ENCODE peak calls at places on chromosomes 3 and 15, in nine cellular contexts. Y is CD4-positive, alpha-beta T cell; S is choroid plexus epithelial cell; Z is mesothelial cell of epicardium; T is lower lobe of right lung; K is bronchial epithelial cell; V is brain microvascular endothelial cell; H is uterus; X is cardiac fibroblast. G is an unnamed sample.

GRCh38 chr3:112594856-112595255 is 33.0 kb downstream of the SLC35A5 start:
- DNase-seq in Y (no peak), S (no peak), Z (no peak), T (no peak), K (no peak), V (no peak), H (no peak), X (no peak), G (no peak)

GRCh38 chr3:197024881-197025735 is 4.5 kb downstream of the MELTF start:
- DNase-seq in Y (no peak), S (no peak), Z (no peak), T (no peak), K (no peak), V (no peak), H (no peak), X (no peak), G (no peak)

GRCh38 chr3:74768010-74768409 is 153.6 kb upstream of the CNTN3 start:
- DNase-seq in Y (no peak), S (no peak), Z (no peak), T (no peak), K (no peak), V (no peak), H (no peak), X (no peak), G (no peak)

GRCh38 chr3:160464971-160465370 is 15.4 kb upstream of the TRIM59 start:
- DNase-seq in Y (no peak), S (no peak), Z (no peak), T (no peak), K (no peak), V (no peak), H (no peak), X (no peak), G (no peak)

GRCh38 chr3:159604151-159604581 is 384.5 kb upstream of the IL12A start:
- DNase-seq in Y (no peak), S (peak; percentile 45), Z (no peak), T (peak; percentile 47), K (peak; percentile 29), V (peak; percentile 12), H (peak; percentile 16), X (peak; percentile 69), G (peak; percentile 48)

GRCh38 chr3:16064660-16065414 is 109.6 kb upstream of the GALNT15 start:
- DNase-seq in Y (no peak), S (peak; percentile 97), Z (no peak), T (no peak), K (peak; percentile 68), V (peak; percentile 89), H (peak; percentile 90), X (peak; percentile 97), G (peak; percentile 76)

GRCh38 chr3:189272500-189273119 is 100.8 kb downstream of the TPRG1 start:
- DNase-seq in Y (no peak), S (peak; percentile 34), Z (no peak), T (no peak), K (no peak), V (no peak), H (no peak), X (no peak), G (peak; percentile 49)

GRCh38 chr3:100993309-100993708 is at the start of gene ABI3BP:
- DNase-seq in Y (no peak), S (peak; percentile 90), Z (peak; percentile 29), T (peak; percentile 65), K (peak; percentile 86), V (peak; percentile 81), H (peak; percentile 86), X (peak; percentile 93), G (peak; percentile 67)

GRCh38 chr3:35737934-35738706 is 98.8 kb downstream of the ARPP21 start:
- DNase-seq in Y (no peak), S (no peak), Z (no peak), T (no peak), K (no peak), V (no peak), H (no peak), X (no peak), G (no peak)

DNA sequence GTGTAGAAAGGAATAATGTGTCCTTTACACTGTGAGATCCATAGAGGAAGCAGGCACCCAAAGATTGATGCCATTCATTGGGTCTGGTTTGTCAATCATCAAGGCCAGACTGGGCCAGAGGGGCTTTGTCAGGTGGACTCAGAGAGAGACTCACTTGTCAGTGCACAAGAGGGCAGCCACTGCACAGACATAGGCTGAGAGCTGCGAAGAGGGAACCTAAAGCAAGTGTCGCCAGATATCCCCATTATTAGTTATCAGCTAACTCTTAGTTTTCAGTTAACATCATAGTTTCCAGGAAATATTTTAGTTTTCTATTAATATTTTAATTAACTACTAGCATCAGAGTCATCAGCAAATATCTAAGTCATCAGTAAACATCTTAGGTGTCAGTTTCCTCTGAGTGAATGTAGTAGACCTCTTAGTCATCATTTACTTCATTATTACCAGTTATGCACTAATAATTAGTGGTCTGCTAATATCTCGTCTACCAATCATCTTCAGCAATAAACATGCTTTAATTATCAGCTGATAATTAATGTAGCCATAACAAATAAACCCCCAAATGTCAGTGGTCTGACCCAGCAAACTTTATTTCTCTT is 41.7 kb upstream of the LIMD1 start:
- DNase-seq in Y (no peak), S (no peak), Z (no peak), T (no peak), K (peak; percentile 81), V (no peak), H (no peak), X (no peak), G (no peak)
- TF ChIP-seq CTCF in Y (no peak), S (no peak), Z (no peak), T (no peak), K (no peak), V (no peak), H (no peak), X (no peak), G (no peak)

GRCh38 chr3:58488962-58489361 is 2.9 kb upstream of the KCTD6 start:
- DNase-seq in Y (no peak), S (no peak), Z (no peak), T (no peak), K (no peak), V (no peak), H (no peak), X (no peak), G (no peak)
- TF ChIP-seq CTCF in Y (no peak), S (no peak), Z (no peak), T (no peak), K (no peak), V (no peak), H (no peak), X (no peak), G (no peak)

DNA sequence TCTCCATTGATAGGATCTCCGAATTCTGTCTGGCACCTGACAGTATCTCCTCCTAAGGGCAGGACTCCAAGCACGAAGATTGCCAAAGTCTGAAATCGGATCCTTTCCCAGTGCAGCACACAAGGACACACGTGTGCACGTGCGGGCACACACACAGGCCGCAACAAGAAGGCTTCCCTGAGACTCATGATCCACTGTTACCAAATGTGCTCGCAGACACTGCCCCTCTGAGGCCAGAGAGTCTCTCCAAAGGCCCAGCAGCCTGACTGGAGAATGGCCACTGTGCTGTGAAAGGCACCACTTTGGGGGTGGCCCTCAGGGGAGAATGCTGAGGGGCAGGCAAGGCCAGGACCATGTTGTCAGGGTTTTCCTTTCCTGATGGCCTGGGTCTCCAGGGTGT is 112.0 kb upstream of the ETV5 start:
- DNase-seq in Y (no peak), S (peak; percentile 29), Z (no peak), T (no peak), K (peak; percentile 35), V (no peak), H (no peak), X (no peak), G (no peak)
- TF ChIP-seq CTCF in Y (no peak), S (peak; percentile 38), Z (no peak), T (no peak), K (peak; percentile 44), V (peak; percentile 20), H (no peak), X (no peak), G (no peak)

GRCh38 chr3:99551520-99551919 is 86.9 kb upstream of the COL8A1 start:
- DNase-seq in Y (no peak), S (no peak), Z (no peak), T (no peak), K (no peak), V (no peak), H (no peak), X (no peak), G (no peak)
- TF ChIP-seq CTCF in Y (no peak), S (peak; percentile 32), Z (no peak), T (no peak), K (peak; percentile 6), V (peak; percentile 53), H (no peak), X (peak; percentile 14), G (no peak)

GRCh38 chr15:63035977-63036376 is 6.6 kb upstream of the TPM1 start:
- DNase-seq in Y (no peak), S (no peak), Z (no peak), T (no peak), K (peak; percentile 46), V (no peak), H (no peak), X (no peak), G (peak; percentile 50)
- TF ChIP-seq CTCF in Y (no peak), S (peak; percentile 7), Z (no peak), T (no peak), K (peak; percentile 42), V (peak; percentile 14), H (no peak), X (no peak), G (no peak)

GRCh38 chr3:8705575-8705974 is 28.0 kb upstream of the CAV3 start:
- DNase-seq in Y (no peak), S (no peak), Z (no peak), T (no peak), K (no peak), V (no peak), H (no peak), X (no peak), G (no peak)

GRCh38 chr3:8702560-8702959 is 31.0 kb upstream of the CAV3 start:
- DNase-seq in Y (no peak), S (no peak), Z (no peak), T (no peak), K (no peak), V (no peak), H (no peak), X (no peak), G (peak; percentile 20)
- TF ChIP-seq CTCF in Y (no peak), S (peak; percentile 35), Z (peak; percentile 12), T (no peak), K (peak; percentile 30), V (peak; percentile 58), H (no peak), X (peak; percentile 37), G (peak; percentile 16)

DNA sequence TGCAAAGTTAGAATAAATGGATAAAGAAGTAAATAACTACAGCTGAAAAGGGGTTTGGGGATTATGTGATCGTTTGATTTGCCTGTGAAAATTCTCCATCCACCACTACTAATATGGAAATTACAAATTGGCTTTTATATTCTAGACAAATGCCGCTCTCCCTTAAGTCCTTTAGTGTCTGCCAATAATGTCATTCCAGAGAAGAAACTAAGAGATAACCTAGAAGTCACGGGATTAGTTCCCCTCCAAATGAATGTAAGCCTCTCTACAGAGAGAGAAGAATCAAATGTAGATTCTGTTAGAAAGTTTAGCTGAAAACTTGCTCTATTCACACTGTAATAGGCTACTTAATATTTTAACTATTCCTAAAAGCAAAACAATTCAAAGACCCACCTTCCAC is 92.0 kb downstream of the ALDH1A2 start:
- DNase-seq in Y (no peak), S (no peak), Z (no peak), T (no peak), K (no peak), V (no peak), H (no peak), X (no peak), G (no peak)
- TF ChIP-seq CTCF in Y (no peak), S (no peak), Z (no peak), T (no peak), K (no peak), V (no peak), H (no peak), X (no peak), G (no peak)